ENCODE peak calls at places on chromosome 17, in five cellular contexts. U, F, A, M and X are unnamed samples.

GRCh38 chr17:79622776-79623175 is 11.9 kb upstream of the RBFOX3 start:
- DNase-seq in M (no peak), F (no peak), U (no peak), A (no peak), X (no peak)

GRCh38 chr17:82204831-82205719 is 7.6 kb downstream of the CCDC57 start:
- DNase-seq in U (no peak), A (peak), M (no peak), F (peak), X (no peak)

GRCh38 chr17:49549691-49550678 is 25.7 kb upstream of the NXPH3 start:
- DNase-seq in U (no peak), M (no peak), A (no peak), F (no peak), X (no peak)

GRCh38 chr17:27346228-27346899 is 52.5 kb downstream of the WSB1 start:
- DNase-seq in A (no peak), F (peak), U (no peak), M (no peak), X (no peak)

GRCh38 chr17:76940738-76941350 is 72.6 kb downstream of the MGAT5B start:
- DNase-seq in A (peak), F (no peak), U (no peak), M (no peak), X (no peak)

GRCh38 chr17:28612936-28613872 is 781 bp downstream of the RSKR start:
- DNase-seq in F (peak), A (peak), M (peak), U (no peak), X (no peak)

GRCh38 chr17:48610282-48611211 is at the start of gene HOXB7:
- DNase-seq in U (peak), M (no peak), A (no peak), F (peak), X (peak)

GRCh38 chr17:82592751-82593589 is 55.3 kb downstream of the WDR45B start:
- DNase-seq in A (peak), U (peak), M (peak), F (no peak), X (peak)

GRCh38 chr17:81941484-81942166 is 4.5 kb upstream of the PYCR1 start:
- DNase-seq in M (no peak), F (no peak), U (peak), A (no peak), X (peak)

GRCh38 chr17:37050905-37051304 is 102.2 kb downstream of the AATF start:
- DNase-seq in M (no peak), F (no peak), A (no peak), U (no peak), X (no peak)

GRCh38 chr17:16013943-16014407 is 14.4 kb downstream of the TTC19 start:
- DNase-seq in U (no peak), F (no peak), A (peak), M (no peak), X (no peak)

GRCh38 chr17:35915153-35915969 is 15.2 kb downstream of the RDM1 start:
- DNase-seq in A (no peak), U (no peak), M (no peak), F (no peak), X (no peak)

GRCh38 chr17:73371285-73371684 is 59.5 kb upstream of the CDC42EP4 start:
- DNase-seq in A (peak), U (peak), F (no peak), M (no peak), X (no peak)

GRCh38 chr17:65268832-65269231 is 131.7 kb downstream of the RGS9 start:
- DNase-seq in A (peak), F (no peak), M (no peak), U (no peak), X (no peak)

GRCh38 chr17:1695365-1695764 is 10.7 kb upstream of the PRPF8 start:
- DNase-seq in F (no peak), A (no peak), M (no peak), U (no peak), X (no peak)

GRCh38 chr17:41919840-41920579 is 1.3 kb upstream of the ACLY start:
- DNase-seq in U (no peak), F (peak), A (no peak), M (no peak), X (no peak)

GRCh38 chr17:45283711-45284110 is 21.8 kb upstream of the SPATA32 start:
- DNase-seq in M (no peak), A (no peak), F (no peak), U (peak), X (no peak)

GRCh38 chr17:69820881-69821473 is 254.0 kb upstream of the KCNJ16 start:
- DNase-seq in U (no peak), A (no peak), M (no peak), F (no peak), X (no peak)

GRCh38 chr17:42340691-42341127 is 47.5 kb downstream of the STAT3 start:
- DNase-seq in U (no peak), F (no peak), M (no peak), A (peak), X (no peak)

GRCh38 chr17:61331886-61332285 is 67.8 kb upstream of the TBX2 start:
- DNase-seq in M (no peak), F (no peak), U (no peak), A (no peak), X (no peak)

GRCh38 chr17:59311051-59311468 is 20.4 kb upstream of the YPEL2 start:
- DNase-seq in F (peak), M (peak), A (peak), U (no peak), X (peak)

GRCh38 chr17:77628035-77628434 is 330.5 kb upstream of the TNRC6C start:
- DNase-seq in M (no peak), U (no peak), F (no peak), A (no peak), X (no peak)

GRCh38 chr17:81412490-81413093 is 17.3 kb downstream of the BAHCC1 start:
- DNase-seq in A (no peak), U (peak), F (peak), M (peak), X (peak)

GRCh38 chr17:69810326-69811035 is 264.5 kb upstream of the KCNJ16 start:
- DNase-seq in M (no peak), A (no peak), U (no peak), F (no peak), X (no peak)

GRCh38 chr17:27456681-27457404 is 595 bp downstream of the KSR1 start:
- DNase-seq in U (no peak), M (no peak), A (no peak), F (peak), X (no peak)